ENCODE peak calls at places on chromosomes 16 and 17, in eight cellular contexts. One of them, this sample, is unnamed.

GRCh38 chr16:70789231-70789926 is 11.6 kb downstream of the VAC14 start:
- DNase-seq in PC-9: no peak
- DNase-seq in neuronal stem cell: no peak
- DNase-seq in A172: no peak
- DNase-seq in stimulated activated effector memory CD8-positive, alpha-beta T cell treated with anti-CD3 and anti-CD28 coated beads, Interleukin-12 subunit alpha, Interleukin-12 subunit beta, amount 100 ng/mL, for 72 hours: no peak
- DNase-seq in amniotic epithelial cell: peak
- DNase-seq in A549: peak
- DNase-seq in activated naive CD4-positive, alpha-beta T cell treated with Interleukin-2 at 50 U/mL for 16 hours: no peak
- DNase-seq in this sample: no peak

GRCh38 chr17:41680426-41681040 is 8.2 kb upstream of the EIF1 start:
- DNase-seq in PC-9: no peak
- DNase-seq in neuronal stem cell: no peak
- DNase-seq in A172: no peak
- DNase-seq in stimulated activated effector memory CD8-positive, alpha-beta T cell treated with anti-CD3 and anti-CD28 coated beads, Interleukin-12 subunit alpha, Interleukin-12 subunit beta, amount 100 ng/mL, for 72 hours: no peak
- DNase-seq in amniotic epithelial cell: no peak
- DNase-seq in A549: no peak
- DNase-seq in activated naive CD4-positive, alpha-beta T cell treated with Interleukin-2 at 50 U/mL for 16 hours: no peak
- DNase-seq in this sample: no peak

GRCh38 chr17:43328650-43329049 is 70.1 kb upstream of the ARL4D start:
- DNase-seq in PC-9: peak
- DNase-seq in neuronal stem cell: no peak
- DNase-seq in A172: no peak
- DNase-seq in stimulated activated effector memory CD8-positive, alpha-beta T cell treated with anti-CD3 and anti-CD28 coated beads, Interleukin-12 subunit alpha, Interleukin-12 subunit beta, amount 100 ng/mL, for 72 hours: no peak
- DNase-seq in amniotic epithelial cell: peak
- DNase-seq in A549: no peak
- DNase-seq in activated naive CD4-positive, alpha-beta T cell treated with Interleukin-2 at 50 U/mL for 16 hours: no peak
- DNase-seq in this sample: no peak

GRCh38 chr16:2854700-2855309 is 3.2 kb downstream of the PRSS22 start:
- DNase-seq in PC-9: no peak
- DNase-seq in neuronal stem cell: no peak
- DNase-seq in A172: no peak
- DNase-seq in stimulated activated effector memory CD8-positive, alpha-beta T cell treated with anti-CD3 and anti-CD28 coated beads, Interleukin-12 subunit alpha, Interleukin-12 subunit beta, amount 100 ng/mL, for 72 hours: no peak
- DNase-seq in amniotic epithelial cell: no peak
- DNase-seq in A549: no peak
- DNase-seq in activated naive CD4-positive, alpha-beta T cell treated with Interleukin-2 at 50 U/mL for 16 hours: no peak
- DNase-seq in this sample: no peak

GRCh38 chr17:12549499-12549901 is 116.2 kb upstream of the MYOCD start:
- DNase-seq in PC-9: no peak
- DNase-seq in neuronal stem cell: no peak
- DNase-seq in A172: no peak
- DNase-seq in stimulated activated effector memory CD8-positive, alpha-beta T cell treated with anti-CD3 and anti-CD28 coated beads, Interleukin-12 subunit alpha, Interleukin-12 subunit beta, amount 100 ng/mL, for 72 hours: no peak
- DNase-seq in amniotic epithelial cell: peak
- DNase-seq in A549: no peak
- DNase-seq in activated naive CD4-positive, alpha-beta T cell treated with Interleukin-2 at 50 U/mL for 16 hours: no peak
- DNase-seq in this sample: no peak

GRCh38 chr17:66123163-66123562 is 68.8 kb downstream of the CEP112 start:
- DNase-seq in PC-9: no peak
- DNase-seq in neuronal stem cell: no peak
- DNase-seq in A172: peak
- DNase-seq in stimulated activated effector memory CD8-positive, alpha-beta T cell treated with anti-CD3 and anti-CD28 coated beads, Interleukin-12 subunit alpha, Interleukin-12 subunit beta, amount 100 ng/mL, for 72 hours: no peak
- DNase-seq in amniotic epithelial cell: peak
- DNase-seq in A549: no peak
- DNase-seq in activated naive CD4-positive, alpha-beta T cell treated with Interleukin-2 at 50 U/mL for 16 hours: no peak
- DNase-seq in this sample: no peak

GRCh38 chr17:182164-182751 is 808 bp upstream of the DOC2B start:
- DNase-seq in PC-9: no peak
- DNase-seq in neuronal stem cell: no peak
- DNase-seq in A172: no peak
- DNase-seq in stimulated activated effector memory CD8-positive, alpha-beta T cell treated with anti-CD3 and anti-CD28 coated beads, Interleukin-12 subunit alpha, Interleukin-12 subunit beta, amount 100 ng/mL, for 72 hours: no peak
- DNase-seq in amniotic epithelial cell: peak
- DNase-seq in A549: no peak
- DNase-seq in activated naive CD4-positive, alpha-beta T cell treated with Interleukin-2 at 50 U/mL for 16 hours: no peak
- DNase-seq in this sample: no peak

GRCh38 chr16:86622700-86623615 is 44.6 kb downstream of the FOXL1 start:
- DNase-seq in PC-9: no peak
- DNase-seq in neuronal stem cell: no peak
- DNase-seq in A172: no peak
- DNase-seq in stimulated activated effector memory CD8-positive, alpha-beta T cell treated with anti-CD3 and anti-CD28 coated beads, Interleukin-12 subunit alpha, Interleukin-12 subunit beta, amount 100 ng/mL, for 72 hours: no peak
- DNase-seq in amniotic epithelial cell: no peak
- DNase-seq in A549: no peak
- DNase-seq in activated naive CD4-positive, alpha-beta T cell treated with Interleukin-2 at 50 U/mL for 16 hours: no peak
- DNase-seq in this sample: no peak

GRCh38 chr17:19771971-19772630 is 24.0 kb upstream of the ALDH3A1 start:
- DNase-seq in PC-9: no peak
- DNase-seq in neuronal stem cell: no peak
- DNase-seq in A172: no peak
- DNase-seq in stimulated activated effector memory CD8-positive, alpha-beta T cell treated with anti-CD3 and anti-CD28 coated beads, Interleukin-12 subunit alpha, Interleukin-12 subunit beta, amount 100 ng/mL, for 72 hours: no peak
- DNase-seq in amniotic epithelial cell: no peak
- DNase-seq in A549: no peak
- DNase-seq in activated naive CD4-positive, alpha-beta T cell treated with Interleukin-2 at 50 U/mL for 16 hours: no peak
- DNase-seq in this sample: no peak

GRCh38 chr17:17749921-17750320 is 68.7 kb downstream of the RAI1 start:
- DNase-seq in PC-9: peak
- DNase-seq in neuronal stem cell: peak
- DNase-seq in A172: peak
- DNase-seq in stimulated activated effector memory CD8-positive, alpha-beta T cell treated with anti-CD3 and anti-CD28 coated beads, Interleukin-12 subunit alpha, Interleukin-12 subunit beta, amount 100 ng/mL, for 72 hours: peak
- DNase-seq in amniotic epithelial cell: peak
- DNase-seq in A549: peak
- DNase-seq in activated naive CD4-positive, alpha-beta T cell treated with Interleukin-2 at 50 U/mL for 16 hours: peak
- DNase-seq in this sample: peak

GRCh38 chr17:55635253-55635766 is 87.4 kb downstream of the TMEM100 start:
- DNase-seq in PC-9: no peak
- DNase-seq in neuronal stem cell: no peak
- DNase-seq in A172: no peak
- DNase-seq in stimulated activated effector memory CD8-positive, alpha-beta T cell treated with anti-CD3 and anti-CD28 coated beads, Interleukin-12 subunit alpha, Interleukin-12 subunit beta, amount 100 ng/mL, for 72 hours: no peak
- DNase-seq in amniotic epithelial cell: peak
- DNase-seq in A549: no peak
- DNase-seq in activated naive CD4-positive, alpha-beta T cell treated with Interleukin-2 at 50 U/mL for 16 hours: no peak
- DNase-seq in this sample: no peak

GRCh38 chr16:24499193-24499814 is 40.1 kb upstream of the RBBP6 start:
- DNase-seq in PC-9: no peak
- DNase-seq in neuronal stem cell: peak
- DNase-seq in A172: peak
- DNase-seq in stimulated activated effector memory CD8-positive, alpha-beta T cell treated with anti-CD3 and anti-CD28 coated beads, Interleukin-12 subunit alpha, Interleukin-12 subunit beta, amount 100 ng/mL, for 72 hours: no peak
- DNase-seq in amniotic epithelial cell: peak
- DNase-seq in A549: peak
- DNase-seq in activated naive CD4-positive, alpha-beta T cell treated with Interleukin-2 at 50 U/mL for 16 hours: no peak
- DNase-seq in this sample: no peak

GRCh38 chr17:78324391-78325075 is 35.3 kb downstream of the SOCS3 start:
- DNase-seq in PC-9: no peak
- DNase-seq in neuronal stem cell: no peak
- DNase-seq in A172: peak
- DNase-seq in stimulated activated effector memory CD8-positive, alpha-beta T cell treated with anti-CD3 and anti-CD28 coated beads, Interleukin-12 subunit alpha, Interleukin-12 subunit beta, amount 100 ng/mL, for 72 hours: no peak
- DNase-seq in amniotic epithelial cell: peak
- DNase-seq in A549: no peak
- DNase-seq in activated naive CD4-positive, alpha-beta T cell treated with Interleukin-2 at 50 U/mL for 16 hours: no peak
- DNase-seq in this sample: no peak

GRCh38 chr17:77723071-77723908 is 235.2 kb upstream of the TNRC6C start:
- DNase-seq in PC-9: no peak
- DNase-seq in neuronal stem cell: no peak
- DNase-seq in A172: no peak
- DNase-seq in stimulated activated effector memory CD8-positive, alpha-beta T cell treated with anti-CD3 and anti-CD28 coated beads, Interleukin-12 subunit alpha, Interleukin-12 subunit beta, amount 100 ng/mL, for 72 hours: no peak
- DNase-seq in amniotic epithelial cell: no peak
- DNase-seq in A549: no peak
- DNase-seq in activated naive CD4-positive, alpha-beta T cell treated with Interleukin-2 at 50 U/mL for 16 hours: no peak
- DNase-seq in this sample: no peak

GRCh38 chr16:31700530-31701388 is 172.8 kb upstream of the ZNF267 start:
- DNase-seq in PC-9: peak
- DNase-seq in neuronal stem cell: peak
- DNase-seq in A172: no peak
- DNase-seq in stimulated activated effector memory CD8-positive, alpha-beta T cell treated with anti-CD3 and anti-CD28 coated beads, Interleukin-12 subunit alpha, Interleukin-12 subunit beta, amount 100 ng/mL, for 72 hours: peak
- DNase-seq in amniotic epithelial cell: peak
- DNase-seq in A549: no peak
- DNase-seq in activated naive CD4-positive, alpha-beta T cell treated with Interleukin-2 at 50 U/mL for 16 hours: peak
- DNase-seq in this sample: peak

GRCh38 chr16:29994613-29995329 is 646 bp downstream of the HIRIP3 start:
- DNase-seq in PC-9: peak
- DNase-seq in neuronal stem cell: no peak
- DNase-seq in A172: peak
- DNase-seq in stimulated activated effector memory CD8-positive, alpha-beta T cell treated with anti-CD3 and anti-CD28 coated beads, Interleukin-12 subunit alpha, Interleukin-12 subunit beta, amount 100 ng/mL, for 72 hours: peak
- DNase-seq in amniotic epithelial cell: peak
- DNase-seq in A549: no peak
- DNase-seq in activated naive CD4-positive, alpha-beta T cell treated with Interleukin-2 at 50 U/mL for 16 hours: peak
- DNase-seq in this sample: no peak

GRCh38 chr16:31215287-31216115 is 1.4 kb downstream of the PYDC1 start:
- DNase-seq in PC-9: peak
- DNase-seq in neuronal stem cell: peak
- DNase-seq in A172: peak
- DNase-seq in stimulated activated effector memory CD8-positive, alpha-beta T cell treated with anti-CD3 and anti-CD28 coated beads, Interleukin-12 subunit alpha, Interleukin-12 subunit beta, amount 100 ng/mL, for 72 hours: no peak
- DNase-seq in amniotic epithelial cell: peak
- DNase-seq in A549: peak
- DNase-seq in activated naive CD4-positive, alpha-beta T cell treated with Interleukin-2 at 50 U/mL for 16 hours: peak
- DNase-seq in this sample: no peak

GRCh38 chr16:71537643-71538042 is 11.4 kb downstream of the CHST4 start:
- DNase-seq in PC-9: peak
- DNase-seq in neuronal stem cell: no peak
- DNase-seq in A172: peak
- DNase-seq in stimulated activated effector memory CD8-positive, alpha-beta T cell treated with anti-CD3 and anti-CD28 coated beads, Interleukin-12 subunit alpha, Interleukin-12 subunit beta, amount 100 ng/mL, for 72 hours: peak
- DNase-seq in amniotic epithelial cell: peak
- DNase-seq in A549: peak
- DNase-seq in activated naive CD4-positive, alpha-beta T cell treated with Interleukin-2 at 50 U/mL for 16 hours: peak
- DNase-seq in this sample: no peak

GRCh38 chr17:79622201-79622601 is 11.3 kb upstream of the RBFOX3 start:
- DNase-seq in PC-9: no peak
- DNase-seq in neuronal stem cell: no peak
- DNase-seq in A172: no peak
- DNase-seq in stimulated activated effector memory CD8-positive, alpha-beta T cell treated with anti-CD3 and anti-CD28 coated beads, Interleukin-12 subunit alpha, Interleukin-12 subunit beta, amount 100 ng/mL, for 72 hours: no peak
- DNase-seq in amniotic epithelial cell: no peak
- DNase-seq in A549: no peak
- DNase-seq in activated naive CD4-positive, alpha-beta T cell treated with Interleukin-2 at 50 U/mL for 16 hours: no peak
- DNase-seq in this sample: no peak

GRCh38 chr16:22008215-22009142 is 568 bp downstream of the MOSMO start:
- DNase-seq in PC-9: no peak
- DNase-seq in neuronal stem cell: no peak
- DNase-seq in A172: no peak
- DNase-seq in stimulated activated effector memory CD8-positive, alpha-beta T cell treated with anti-CD3 and anti-CD28 coated beads, Interleukin-12 subunit alpha, Interleukin-12 subunit beta, amount 100 ng/mL, for 72 hours: no peak
- DNase-seq in amniotic epithelial cell: no peak
- DNase-seq in A549: peak
- DNase-seq in activated naive CD4-positive, alpha-beta T cell treated with Interleukin-2 at 50 U/mL for 16 hours: peak
- DNase-seq in this sample: peak

GRCh38 chr17:70110443-70110880 is 35.4 kb downstream of the KCNJ16 start:
- DNase-seq in PC-9: no peak
- DNase-seq in neuronal stem cell: no peak
- DNase-seq in A172: no peak
- DNase-seq in stimulated activated effector memory CD8-positive, alpha-beta T cell treated with anti-CD3 and anti-CD28 coated beads, Interleukin-12 subunit alpha, Interleukin-12 subunit beta, amount 100 ng/mL, for 72 hours: no peak
- DNase-seq in amniotic epithelial cell: peak
- DNase-seq in A549: no peak
- DNase-seq in activated naive CD4-positive, alpha-beta T cell treated with Interleukin-2 at 50 U/mL for 16 hours: no peak
- DNase-seq in this sample: no peak

GRCh38 chr17:35543856-35544255 is 6.4 kb upstream of the SLFN12L start:
- DNase-seq in PC-9: no peak
- DNase-seq in neuronal stem cell: no peak
- DNase-seq in A172: no peak
- DNase-seq in stimulated activated effector memory CD8-positive, alpha-beta T cell treated with anti-CD3 and anti-CD28 coated beads, Interleukin-12 subunit alpha, Interleukin-12 subunit beta, amount 100 ng/mL, for 72 hours: no peak
- DNase-seq in amniotic epithelial cell: no peak
- DNase-seq in A549: no peak
- DNase-seq in activated naive CD4-positive, alpha-beta T cell treated with Interleukin-2 at 50 U/mL for 16 hours: no peak
- DNase-seq in this sample: no peak

GRCh38 chr16:648071-648785 is 937 bp upstream of the WDR90 start:
- DNase-seq in PC-9: no peak
- DNase-seq in neuronal stem cell: no peak
- DNase-seq in A172: no peak
- DNase-seq in stimulated activated effector memory CD8-positive, alpha-beta T cell treated with anti-CD3 and anti-CD28 coated beads, Interleukin-12 subunit alpha, Interleukin-12 subunit beta, amount 100 ng/mL, for 72 hours: no peak
- DNase-seq in amniotic epithelial cell: peak
- DNase-seq in A549: no peak
- DNase-seq in activated naive CD4-positive, alpha-beta T cell treated with Interleukin-2 at 50 U/mL for 16 hours: peak
- DNase-seq in this sample: peak

GRCh38 chr17:83176956-83177583 is 97.7 kb downstream of the METRNL start:
- DNase-seq in PC-9: no peak
- DNase-seq in neuronal stem cell: no peak
- DNase-seq in A172: no peak
- DNase-seq in stimulated activated effector memory CD8-positive, alpha-beta T cell treated with anti-CD3 and anti-CD28 coated beads, Interleukin-12 subunit alpha, Interleukin-12 subunit beta, amount 100 ng/mL, for 72 hours: peak
- DNase-seq in amniotic epithelial cell: no peak
- DNase-seq in A549: no peak
- DNase-seq in activated naive CD4-positive, alpha-beta T cell treated with Interleukin-2 at 50 U/mL for 16 hours: no peak
- DNase-seq in this sample: no peak

GRCh38 chr17:65064452-65065019 is 8.0 kb upstream of the GNA13 start:
- DNase-seq in PC-9: peak
- DNase-seq in neuronal stem cell: no peak
- DNase-seq in A172: peak
- DNase-seq in stimulated activated effector memory CD8-positive, alpha-beta T cell treated with anti-CD3 and anti-CD28 coated beads, Interleukin-12 subunit alpha, Interleukin-12 subunit beta, amount 100 ng/mL, for 72 hours: no peak
- DNase-seq in amniotic epithelial cell: peak
- DNase-seq in A549: peak
- DNase-seq in activated naive CD4-positive, alpha-beta T cell treated with Interleukin-2 at 50 U/mL for 16 hours: no peak
- DNase-seq in this sample: no peak